ENCODE peak calls at places on chromosome 20, in eight cellular contexts. One of them, this sample, is unnamed.

GRCh38 chr20:44020406-44021148 is 105.9 kb downstream of the TOX2 start:
- DNase-seq in spleen: no peak
- DNase-seq in adrenal gland: no peak
- DNase-seq in body of pancreas: no peak
- DNase-seq in uterus: no peak
- DNase-seq in Peyer's patch: no peak
- DNase-seq in A549: no peak
- DNase-seq in HepG2: no peak
- DNase-seq in this sample: no peak

GRCh38 chr20:17936306-17936790 is 32.2 kb downstream of the SNX5 start:
- DNase-seq in spleen: no peak
- DNase-seq in adrenal gland: no peak
- DNase-seq in body of pancreas: no peak
- DNase-seq in uterus: no peak
- DNase-seq in Peyer's patch: no peak
- DNase-seq in A549: no peak
- DNase-seq in HepG2: no peak
- DNase-seq in this sample: no peak

GRCh38 chr20:41669708-41670263 is 51.6 kb upstream of the CHD6 start:
- DNase-seq in spleen: no peak
- DNase-seq in adrenal gland: no peak
- DNase-seq in body of pancreas: no peak
- DNase-seq in uterus: no peak
- DNase-seq in Peyer's patch: no peak
- DNase-seq in A549: peak; percentile 28
- DNase-seq in HepG2: no peak
- DNase-seq in this sample: peak; percentile 23

GRCh38 chr20:9743871-9744270 is 95.0 kb downstream of the PAK5 start:
- DNase-seq in spleen: no peak
- DNase-seq in adrenal gland: no peak
- DNase-seq in body of pancreas: no peak
- DNase-seq in uterus: no peak
- DNase-seq in Peyer's patch: no peak
- DNase-seq in A549: no peak
- DNase-seq in HepG2: no peak
- DNase-seq in this sample: no peak

GRCh38 chr20:53751394-53752368 is 158.0 kb upstream of the ZNF217 start:
- DNase-seq in spleen: no peak
- DNase-seq in adrenal gland: peak; percentile 5
- DNase-seq in body of pancreas: no peak
- DNase-seq in uterus: no peak
- DNase-seq in Peyer's patch: peak; percentile 71
- DNase-seq in A549: no peak
- DNase-seq in HepG2: no peak
- DNase-seq in this sample: peak; percentile 45

GRCh38 chr20:53127027-53127426 is 154.9 kb downstream of the TSHZ2 start:
- DNase-seq in spleen: no peak
- DNase-seq in adrenal gland: no peak
- DNase-seq in body of pancreas: no peak
- DNase-seq in uterus: no peak
- DNase-seq in Peyer's patch: no peak
- DNase-seq in A549: no peak
- DNase-seq in HepG2: no peak
- DNase-seq in this sample: no peak

GRCh38 chr20:46122071-46122470 is 4.0 kb downstream of the CD40 start:
- DNase-seq in spleen: no peak
- DNase-seq in adrenal gland: no peak
- DNase-seq in body of pancreas: no peak
- DNase-seq in uterus: no peak
- DNase-seq in Peyer's patch: no peak
- DNase-seq in A549: no peak
- DNase-seq in HepG2: peak; percentile 35
- DNase-seq in this sample: no peak

GRCh38 chr20:37325206-37325605 is 20.7 kb upstream of the SRC start:
- DNase-seq in spleen: peak; percentile 3
- DNase-seq in adrenal gland: no peak
- DNase-seq in body of pancreas: no peak
- DNase-seq in uterus: no peak
- DNase-seq in Peyer's patch: peak; percentile 11
- DNase-seq in A549: no peak
- DNase-seq in HepG2: no peak
- DNase-seq in this sample: no peak

GRCh38 chr20:13223731-13224130 is 2.7 kb downstream of the ISM1 start:
- DNase-seq in spleen: no peak
- DNase-seq in adrenal gland: no peak
- DNase-seq in body of pancreas: no peak
- DNase-seq in uterus: no peak
- DNase-seq in Peyer's patch: no peak
- DNase-seq in A549: no peak
- DNase-seq in HepG2: no peak
- DNase-seq in this sample: no peak

GRCh38 chr20:57652865-57653545 is 32.8 kb upstream of the ZBP1 start:
- DNase-seq in spleen: peak; percentile 71
- DNase-seq in adrenal gland: no peak
- DNase-seq in body of pancreas: no peak
- DNase-seq in uterus: peak; percentile 15
- DNase-seq in Peyer's patch: peak; percentile 42
- DNase-seq in A549: peak; percentile 1
- DNase-seq in HepG2: no peak
- DNase-seq in this sample: no peak

GRCh38 chr20:57870597-57871236 is 160.9 kb upstream of the PMEPA1 start:
- DNase-seq in spleen: no peak
- DNase-seq in adrenal gland: no peak
- DNase-seq in body of pancreas: no peak
- DNase-seq in uterus: no peak
- DNase-seq in Peyer's patch: no peak
- DNase-seq in A549: no peak
- DNase-seq in HepG2: no peak
- DNase-seq in this sample: no peak

GRCh38 chr20:61280217-61280980 is 28.3 kb downstream of the CDH4 start:
- DNase-seq in spleen: no peak
- DNase-seq in adrenal gland: no peak
- DNase-seq in body of pancreas: no peak
- DNase-seq in uterus: no peak
- DNase-seq in Peyer's patch: no peak
- DNase-seq in A549: no peak
- DNase-seq in HepG2: no peak
- DNase-seq in this sample: no peak

GRCh38 chr20:52410182-52410647 is 218.6 kb upstream of the ZFP64 start:
- DNase-seq in spleen: no peak
- DNase-seq in adrenal gland: no peak
- DNase-seq in body of pancreas: peak; percentile 8
- DNase-seq in uterus: peak; percentile 53
- DNase-seq in Peyer's patch: peak; percentile 52
- DNase-seq in A549: no peak
- DNase-seq in HepG2: no peak
- DNase-seq in this sample: no peak

GRCh38 chr20:43532416-43533055 is 25.0 kb downstream of the L3MBTL1 start:
- DNase-seq in spleen: no peak
- DNase-seq in adrenal gland: no peak
- DNase-seq in body of pancreas: no peak
- DNase-seq in uterus: no peak
- DNase-seq in Peyer's patch: no peak
- DNase-seq in A549: no peak
- DNase-seq in HepG2: no peak
- DNase-seq in this sample: no peak

GRCh38 chr20:57656252-57656820 is 36.1 kb upstream of the ZBP1 start:
- DNase-seq in spleen: peak; percentile 74
- DNase-seq in adrenal gland: no peak
- DNase-seq in body of pancreas: no peak
- DNase-seq in uterus: peak; percentile 14
- DNase-seq in Peyer's patch: peak; percentile 29
- DNase-seq in A549: no peak
- DNase-seq in HepG2: no peak
- DNase-seq in this sample: no peak

DNA sequence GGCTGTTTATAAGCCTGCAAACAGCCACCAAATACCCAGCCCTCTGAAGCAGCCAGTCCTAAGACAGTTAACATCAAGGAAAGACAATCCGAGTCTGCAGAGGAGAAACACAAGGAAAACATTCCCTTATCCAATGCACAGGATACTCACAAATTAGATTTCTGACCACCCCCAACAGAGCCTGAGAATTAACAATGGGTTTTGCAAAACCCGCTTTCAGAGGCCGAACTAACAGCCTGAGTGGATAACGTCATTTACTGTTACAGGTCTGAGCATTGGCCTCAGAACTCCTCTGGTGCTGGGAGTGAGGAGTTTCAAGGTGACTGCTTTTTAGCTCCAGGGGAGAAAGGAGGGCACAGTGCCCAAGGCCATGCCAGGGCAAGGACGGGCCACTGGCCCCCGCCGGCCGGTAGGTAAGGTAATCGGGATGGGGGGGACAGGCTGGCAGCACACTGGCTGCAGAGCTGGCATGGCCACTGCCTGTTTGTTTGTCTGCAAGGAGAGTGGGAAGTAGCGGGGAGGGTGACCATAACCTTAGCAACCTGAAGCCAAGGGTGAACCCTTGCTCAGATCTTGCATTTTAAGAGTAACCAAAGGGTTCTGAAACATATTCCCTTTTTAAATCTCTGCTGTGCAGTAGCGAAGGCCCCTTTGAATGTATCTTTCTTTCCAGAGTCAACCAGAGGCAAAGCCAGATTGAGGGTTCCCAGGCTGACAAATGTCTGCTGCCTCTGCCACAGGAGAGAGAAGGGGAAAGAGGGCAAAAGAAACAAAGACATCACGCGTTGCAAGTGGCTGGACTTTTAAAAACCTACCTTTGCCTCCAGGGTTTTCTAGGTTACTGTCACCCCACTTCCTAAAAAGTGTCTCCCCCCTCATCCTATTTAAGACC is 3.9 kb downstream of the ZMYND8 start:
- DNase-seq in spleen: peak; percentile 87
- DNase-seq in adrenal gland: peak; percentile 80
- DNase-seq in body of pancreas: peak; percentile 95
- DNase-seq in uterus: no peak
- DNase-seq in Peyer's patch: no peak
- DNase-seq in A549: no peak
- DNase-seq in HepG2: no peak
- DNase-seq in this sample: peak; percentile 51
- TF ChIP-seq POLR2A in spleen: no peak
- TF ChIP-seq POLR2A in adrenal gland: peak; percentile 78
- TF ChIP-seq POLR2A in body of pancreas: no peak
- TF ChIP-seq POLR2A in uterus: peak; percentile 42
- TF ChIP-seq POLR2A in Peyer's patch: no peak
- TF ChIP-seq POLR2A in A549: peak; percentile 15
- TF ChIP-seq POLR2A in HepG2: no peak
- TF ChIP-seq POLR2A in this sample: peak; percentile 15

GRCh38 chr20:58907481-58908137 is 55.1 kb downstream of the GNAS start:
- DNase-seq in spleen: peak; percentile 84
- DNase-seq in adrenal gland: peak; percentile 96
- DNase-seq in body of pancreas: peak; percentile 98
- DNase-seq in uterus: peak; percentile 85
- DNase-seq in Peyer's patch: peak; percentile 92
- DNase-seq in A549: no peak
- DNase-seq in HepG2: peak; percentile 50
- DNase-seq in this sample: peak; percentile 72
- TF ChIP-seq POLR2A in spleen: no peak
- TF ChIP-seq POLR2A in adrenal gland: peak; percentile 54
- TF ChIP-seq POLR2A in body of pancreas: no peak
- TF ChIP-seq POLR2A in uterus: no peak
- TF ChIP-seq POLR2A in Peyer's patch: no peak
- TF ChIP-seq POLR2A in A549: no peak
- TF ChIP-seq POLR2A in HepG2: no peak
- TF ChIP-seq POLR2A in this sample: no peak

DNA sequence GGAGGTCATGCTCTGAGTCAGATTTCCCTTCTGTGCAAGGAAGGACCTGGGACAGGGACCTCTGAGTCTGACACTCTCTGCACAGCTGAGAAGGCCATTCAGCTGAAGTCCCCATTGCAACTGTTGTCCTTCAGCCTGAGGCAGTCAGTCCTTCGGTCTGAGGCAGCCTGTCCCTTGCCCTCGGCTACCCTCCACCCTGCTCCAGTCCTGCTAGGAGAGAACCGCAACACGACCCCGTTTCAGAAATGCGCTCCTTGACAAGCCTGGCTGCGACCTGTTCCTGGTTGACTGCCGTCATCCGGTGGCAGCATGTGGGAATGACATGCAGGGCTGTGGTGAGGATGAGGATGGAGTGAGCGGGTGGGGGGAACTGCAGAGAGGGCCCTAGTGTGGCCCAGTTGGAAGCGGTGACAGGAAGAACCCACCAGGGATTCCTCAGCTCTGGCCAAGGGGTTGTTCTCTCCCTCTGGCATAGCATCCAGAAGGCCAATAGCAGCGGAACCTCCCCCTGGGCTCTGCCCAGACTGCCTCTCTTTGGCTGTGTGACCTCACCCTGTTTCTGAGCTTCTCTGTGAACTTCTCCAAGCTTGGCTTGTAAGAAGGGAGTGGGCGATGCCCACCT is 40.3 kb upstream of the ANGPT4 start:
- DNase-seq in spleen: peak; percentile 91
- DNase-seq in adrenal gland: peak; percentile 74
- DNase-seq in body of pancreas: peak; percentile 67
- DNase-seq in uterus: peak; percentile 36
- DNase-seq in Peyer's patch: peak; percentile 83
- DNase-seq in A549: peak; percentile 89
- DNase-seq in HepG2: peak; percentile 74
- DNase-seq in this sample: peak; percentile 85
- TF ChIP-seq POLR2A in spleen: no peak
- TF ChIP-seq POLR2A in adrenal gland: no peak
- TF ChIP-seq POLR2A in body of pancreas: no peak
- TF ChIP-seq POLR2A in uterus: no peak
- TF ChIP-seq POLR2A in Peyer's patch: no peak
- TF ChIP-seq POLR2A in A549: no peak
- TF ChIP-seq POLR2A in HepG2: no peak
- TF ChIP-seq POLR2A in this sample: no peak

GRCh38 chr20:62617711-62618483 is 24.4 kb upstream of the SLCO4A1 start:
- DNase-seq in spleen: peak; percentile 93
- DNase-seq in adrenal gland: peak; percentile 70
- DNase-seq in body of pancreas: peak; percentile 74
- DNase-seq in uterus: no peak
- DNase-seq in Peyer's patch: peak; percentile 78
- DNase-seq in A549: no peak
- DNase-seq in HepG2: peak; percentile 35
- DNase-seq in this sample: peak; percentile 34
- TF ChIP-seq POLR2A in spleen: peak; percentile 40
- TF ChIP-seq POLR2A in adrenal gland: no peak
- TF ChIP-seq POLR2A in body of pancreas: no peak
- TF ChIP-seq POLR2A in uterus: no peak
- TF ChIP-seq POLR2A in Peyer's patch: no peak
- TF ChIP-seq POLR2A in A549: no peak
- TF ChIP-seq POLR2A in HepG2: no peak
- TF ChIP-seq POLR2A in this sample: no peak